ENCODE peak calls at places on chromosome 2, in nine cellular contexts. J is HS-5; X is cardiac muscle cell; E is T follicular helper cell; P is SK-MEL-5; W is K562; M is activated CD4-positive, alpha-beta T cell treated with anti-CD3 and anti-CD28 coated beads, Interleukin-2, amount 50 U/mL, for 48 hours; Q is SW480; D is left colon. G is an unnamed sample.

GRCh38 chr2:203649176-203649814 is 57.1 kb upstream of the CD28 start:
- DNase-seq in E (no peak), M (no peak), X (no peak), W (no peak), J (no peak), D (no peak), P (no peak), Q (no peak), G (no peak)

GRCh38 chr2:187054501-187055319 is 205.7 kb upstream of the ZSWIM2 start:
- DNase-seq in M (no peak), W (no peak), P (no peak), Q (no peak), X (no peak), J (no peak), D (no peak), E (no peak), G (no peak)

GRCh38 chr2:217293046-217293445 is 433.2 kb upstream of the TNP1 start:
- DNase-seq in P (no peak), M (no peak), X (no peak), D (no peak), Q (no peak), J (no peak), W (no peak), E (no peak), G (no peak)

GRCh38 chr2:53259395-53260009 is 508.1 kb upstream of the CHAC2 start:
- DNase-seq in W (no peak), E (no peak), D (no peak), P (no peak), M (no peak), X (no peak), J (no peak), Q (no peak), G (no peak)

GRCh38 chr2:28276076-28276618 is 116.5 kb upstream of the FOSL2 start:
- DNase-seq in J (peak; percentile 97), E (no peak), W (peak; percentile 52), X (peak; percentile 89), D (no peak), P (no peak), M (peak; percentile 21), Q (peak; percentile 83), G (peak; percentile 24)

GRCh38 chr2:120454993-120455789 is 109.3 kb downstream of the INHBB start:
- DNase-seq in Q (no peak), W (no peak), E (no peak), X (peak; percentile 78), P (no peak), D (no peak), J (no peak), M (no peak), G (no peak)

GRCh38 chr2:142536501-142536900 is 341.0 kb upstream of the KYNU start:
- DNase-seq in X (no peak), D (no peak), J (no peak), E (no peak), M (no peak), P (no peak), W (no peak), Q (no peak), G (no peak)

GRCh38 chr2:216695401-216695821 is at the start of gene IGFBP5:
- DNase-seq in J (no peak), D (peak; percentile 72), M (no peak), W (peak; percentile 17), E (no peak), X (peak; percentile 91), P (peak; percentile 17), Q (no peak), G (peak; percentile 79)

GRCh38 chr2:211396815-211397214 is 840.4 kb downstream of the CPS1 start:
- DNase-seq in E (no peak), P (no peak), Q (no peak), D (no peak), J (no peak), X (no peak), W (no peak), M (no peak), G (no peak)

GRCh38 chr2:132969371-132969985 is 299.5 kb upstream of the LYPD1 start:
- DNase-seq in W (no peak), P (no peak), X (peak; percentile 2), J (no peak), Q (no peak), E (no peak), D (no peak), M (no peak), G (no peak)

G was measured in cerebellar cortex.